ENCODE peak calls at places on chromosomes 3 and 15, in nine cellular contexts. B is GM23338, P is astrocyte, F is PC-9, G is PC-3, O is hepatocyte, D is HepG2, J is mammary epithelial cell, V is OCI-LY7. H is an unnamed sample.

GRCh38 chr15:74320358-74321247 is 46.8 kb downstream of the CYP11A1 start:
- DNase-seq in B (peak), P (no peak), F (no peak), G (peak), O (peak), D (peak), J (peak), V (peak), H (peak)

GRCh38 chr15:40844543-40844981 is 714 bp downstream of the SPINT1 start:
- DNase-seq in B (peak), P (no peak), F (no peak), G (peak), O (peak), D (no peak), J (no peak), V (no peak), H (peak)

GRCh38 chr3:107870989-107871638 is 219.7 kb downstream of the CD47 start:
- DNase-seq in B (no peak), P (no peak), F (no peak), G (peak), O (no peak), D (no peak), J (no peak), V (no peak), H (no peak)

GRCh38 chr15:101324513-101325177 is 29.6 kb upstream of the SNRPA1 start:
- DNase-seq in B (no peak), P (no peak), F (no peak), G (no peak), O (peak), D (peak), J (no peak), V (no peak), H (no peak)

GRCh38 chr3:194058189-194058571 is 77.8 kb upstream of the HES1 start:
- DNase-seq in B (peak), P (peak), F (peak), G (no peak), O (peak), D (peak), J (peak), V (peak), H (peak)

GRCh38 chr3:106965286-106965685 is 412.0 kb upstream of the CCDC54 start:
- DNase-seq in B (no peak), P (no peak), F (no peak), G (no peak), O (no peak), D (no peak), J (no peak), V (no peak), H (no peak)

GRCh38 chr3:114887806-114888205 is 259.3 kb downstream of the ZBTB20 start:
- DNase-seq in B (no peak), P (no peak), F (no peak), G (no peak), O (no peak), D (no peak), J (no peak), V (no peak), H (no peak)

GRCh38 chr15:43423793-43424192 is 52.9 kb downstream of the TUBGCP4 start:
- DNase-seq in B (no peak), P (no peak), F (no peak), G (no peak), O (no peak), D (no peak), J (peak), V (no peak), H (no peak)

GRCh38 chr3:157499342-157499963 is 3.8 kb downstream of the VEPH1 start:
- DNase-seq in B (peak), P (peak), F (peak), G (peak), O (peak), D (peak), J (peak), V (no peak), H (peak)

GRCh38 chr3:76698136-76698535 is 341.8 kb upstream of the ROBO2 start:
- DNase-seq in B (no peak), P (no peak), F (no peak), G (no peak), O (peak), D (no peak), J (no peak), V (no peak), H (no peak)
- H2AFZ ChIP-seq in B (no peak), P (no peak), F (no peak), G (no peak), O (no peak), D (no peak), J (no peak), V (no peak), H (no peak)

GRCh38 chr3:125191730-125192129 is 20.8 kb downstream of the SLC12A8 start:
- DNase-seq in B (no peak), P (no peak), F (no peak), G (no peak), O (no peak), D (no peak), J (no peak), V (no peak), H (no peak)

GRCh38 chr3:125191256-125191655 is 21.3 kb downstream of the SLC12A8 start:
- DNase-seq in B (no peak), P (peak), F (no peak), G (no peak), O (no peak), D (no peak), J (no peak), V (no peak), H (no peak)

GRCh38 chr3:125192190-125193035 is 20.1 kb downstream of the SLC12A8 start:
- DNase-seq in B (peak), P (no peak), F (no peak), G (no peak), O (peak), D (no peak), J (no peak), V (peak), H (no peak)

GRCh38 chr3:125194061-125194848 is 18.3 kb downstream of the SLC12A8 start:
- DNase-seq in B (no peak), P (peak), F (no peak), G (no peak), O (no peak), D (no peak), J (peak), V (no peak), H (no peak)

DNA sequence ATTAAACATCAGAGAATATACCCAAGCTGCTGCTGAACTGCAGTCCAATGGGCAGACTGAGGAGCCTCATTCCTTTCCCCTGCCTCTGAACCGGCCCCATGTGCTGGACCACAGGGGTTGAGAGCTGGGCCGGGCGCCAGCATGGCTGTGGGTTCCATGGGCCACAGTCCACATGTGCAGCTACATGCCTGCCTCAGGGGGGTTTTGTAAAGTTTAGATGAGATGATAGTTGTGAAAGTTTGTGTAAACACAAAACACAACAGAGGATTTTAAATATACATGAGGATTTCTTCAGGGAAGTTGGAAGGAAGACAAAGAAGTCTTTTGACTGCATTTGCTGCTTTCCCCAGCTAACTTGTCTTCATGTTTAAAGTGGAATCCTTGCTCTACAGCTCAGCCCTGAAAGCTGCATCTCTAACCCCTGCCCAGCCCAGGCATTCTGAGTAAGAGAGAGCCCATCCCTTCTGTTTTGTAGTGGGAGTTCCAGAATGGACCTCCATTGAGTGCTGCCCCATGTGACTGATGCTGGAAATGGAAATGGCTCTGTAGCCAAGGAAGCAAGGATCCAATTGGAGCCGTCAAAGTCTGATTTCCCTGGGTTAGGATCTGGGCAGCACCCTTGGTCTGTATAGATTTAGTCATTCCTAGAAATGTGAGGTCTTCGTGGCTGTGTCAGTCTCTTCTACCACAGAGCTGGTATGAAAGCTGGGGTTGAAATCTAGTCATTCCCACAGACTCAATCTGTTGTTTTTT is 17.5 kb downstream of the SLC12A8 start:
- DNase-seq in B (no peak), P (peak), F (no peak), G (no peak), O (peak), D (no peak), J (no peak), V (no peak), H (no peak)
- H2AFZ ChIP-seq in B (no peak), P (no peak), F (no peak), G (no peak), O (no peak), D (no peak), J (no peak), V (no peak), H (no peak)

GRCh38 chr3:10992946-10993728 is 589 bp downstream of the SLC6A1 start:
- DNase-seq in B (peak), P (no peak), F (no peak), G (no peak), O (no peak), D (no peak), J (no peak), V (no peak), H (no peak)
- H2AFZ ChIP-seq in B (peak), P (no peak), F (no peak), G (no peak), O (no peak), D (no peak), J (no peak), V (no peak), H (no peak)

GRCh38 chr3:131402391-131403039 is 20.9 kb downstream of the NUDT16 start:
- DNase-seq in B (no peak), P (peak), F (peak), G (peak), O (no peak), D (no peak), J (peak), V (no peak), H (no peak)
- H2AFZ ChIP-seq in B (peak), P (peak), F (peak), G (peak), O (no peak), D (no peak), J (peak), V (no peak), H (no peak)

H was measured in MM.1S.